ENCODE peak calls at places on chromosome 19, in four cellular contexts. One of them, this sample, is unnamed.
A peak's percentile ranks its signal among the peaks of the same experiment; 100 is the strongest.

GRCh38 chr19:57664269-57665127 is 4.2 kb upstream of the ZSCAN4 start:
- DNase-seq in kidney epithelial cell: no peak
- DNase-seq in upper lobe of right lung: peak; percentile 65
- DNase-seq in psoas muscle: peak; percentile 59
- DNase-seq in this sample: peak; percentile 3

GRCh38 chr19:47619763-47620162 is 10.8 kb downstream of the BICRA start:
- DNase-seq in kidney epithelial cell: no peak
- DNase-seq in upper lobe of right lung: no peak
- DNase-seq in psoas muscle: no peak
- DNase-seq in this sample: no peak

GRCh38 chr19:42528354-42529247 is at the start of gene CEACAM1:
- DNase-seq in kidney epithelial cell: no peak
- DNase-seq in upper lobe of right lung: peak; percentile 76
- DNase-seq in psoas muscle: peak; percentile 17
- DNase-seq in this sample: no peak

GRCh38 chr19:41887711-41888382 is 4.9 kb downstream of the ARHGEF1 start:
- DNase-seq in kidney epithelial cell: peak; percentile 86
- DNase-seq in upper lobe of right lung: peak; percentile 93
- DNase-seq in psoas muscle: no peak
- DNase-seq in this sample: peak; percentile 15

GRCh38 chr19:39737929-39738328 is at the start of gene CLC:
- DNase-seq in kidney epithelial cell: no peak
- DNase-seq in upper lobe of right lung: no peak
- DNase-seq in psoas muscle: no peak
- DNase-seq in this sample: no peak

GRCh38 chr19:54011507-54012211 is 20.2 kb downstream of the CACNG6 start:
- DNase-seq in kidney epithelial cell: no peak
- DNase-seq in upper lobe of right lung: no peak
- DNase-seq in psoas muscle: no peak
- DNase-seq in this sample: no peak

GRCh38 chr19:36054733-36055686 is at the start of gene WDR62:
- DNase-seq in kidney epithelial cell: peak; percentile 54
- DNase-seq in upper lobe of right lung: peak; percentile 97
- DNase-seq in psoas muscle: peak; percentile 94
- DNase-seq in this sample: no peak

GRCh38 chr19:46368116-46368515 is 21.2 kb downstream of the PPP5C start:
- DNase-seq in kidney epithelial cell: no peak
- DNase-seq in upper lobe of right lung: peak; percentile 27
- DNase-seq in psoas muscle: no peak
- DNase-seq in this sample: no peak

DNA sequence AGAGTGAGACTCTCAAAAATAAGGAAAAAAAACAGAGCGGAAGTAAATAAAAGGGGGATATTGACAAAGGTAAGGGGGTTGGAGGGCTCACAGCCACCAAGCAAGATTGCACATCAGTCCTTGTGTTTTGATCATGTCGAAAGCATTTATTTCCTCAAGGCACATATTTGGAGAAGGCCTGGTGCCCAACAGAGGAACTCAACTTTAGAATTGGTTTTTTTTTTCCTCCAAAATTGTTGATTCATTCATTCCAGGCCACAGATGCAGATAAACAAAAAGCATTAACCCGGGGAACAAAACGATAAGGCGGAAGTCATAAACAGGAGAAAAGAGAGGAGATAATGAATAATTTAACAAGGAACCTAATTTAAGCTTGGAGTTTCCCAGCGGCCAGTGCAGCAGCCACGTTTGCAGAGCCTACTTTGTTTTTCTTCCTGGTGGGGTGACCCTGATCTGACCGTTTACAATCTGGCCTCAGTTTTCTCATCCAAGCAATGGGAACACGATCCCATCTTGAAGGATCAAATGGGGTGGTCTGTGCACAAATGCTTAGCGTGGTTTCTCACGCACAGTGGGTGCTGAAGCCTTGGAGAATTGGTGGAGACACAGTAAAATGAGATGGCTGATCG is 2.1 kb upstream of the PTPRS start:
- DNase-seq in kidney epithelial cell: no peak
- DNase-seq in upper lobe of right lung: no peak
- DNase-seq in psoas muscle: no peak
- DNase-seq in this sample: no peak
- H3K4me3 ChIP-seq in kidney epithelial cell: no peak overlapping the region
- H3K4me3 ChIP-seq in upper lobe of right lung: no peak overlapping the region
- H3K4me3 ChIP-seq in psoas muscle: no peak overlapping the region
- H3K4me3 ChIP-seq in this sample: no peak overlapping the region

GRCh38 chr19:8021374-8021773 is 15.9 kb upstream of the ELAVL1 start:
- DNase-seq in kidney epithelial cell: no peak
- DNase-seq in upper lobe of right lung: no peak
- DNase-seq in psoas muscle: no peak
- DNase-seq in this sample: no peak

GRCh38 chr19:8023371-8023770 is 17.9 kb upstream of the ELAVL1 start:
- DNase-seq in kidney epithelial cell: no peak
- DNase-seq in upper lobe of right lung: no peak
- DNase-seq in psoas muscle: no peak
- DNase-seq in this sample: no peak

GRCh38 chr19:8020681-8021080 is 15.2 kb upstream of the ELAVL1 start:
- DNase-seq in kidney epithelial cell: no peak
- DNase-seq in upper lobe of right lung: no peak
- DNase-seq in psoas muscle: no peak
- DNase-seq in this sample: no peak

GRCh38 chr19:8025321-8025720 is 19.9 kb upstream of the ELAVL1 start:
- DNase-seq in kidney epithelial cell: no peak
- DNase-seq in upper lobe of right lung: no peak
- DNase-seq in psoas muscle: no peak
- DNase-seq in this sample: no peak

DNA sequence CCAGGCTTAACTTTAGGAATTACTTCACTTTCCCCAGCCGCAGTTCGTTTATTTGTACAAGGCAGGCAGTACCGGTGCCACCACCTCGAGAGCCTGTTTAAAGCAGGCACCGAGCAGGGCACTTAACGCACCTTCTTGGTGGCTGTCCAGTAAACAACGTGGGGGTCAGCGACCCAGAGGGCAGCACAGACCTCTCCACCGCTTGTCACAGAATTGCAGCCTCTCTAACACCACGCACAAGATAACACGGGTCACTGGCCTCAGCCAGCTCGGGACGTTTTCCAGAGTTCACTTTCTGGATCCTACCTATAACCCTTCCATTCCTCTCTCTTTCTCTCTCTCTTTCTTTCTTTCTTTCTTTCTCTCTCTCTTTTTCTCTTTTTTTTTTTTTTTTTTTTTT is 16.8 kb upstream of the ELAVL1 start:
- DNase-seq in kidney epithelial cell: no peak
- DNase-seq in upper lobe of right lung: peak; percentile 81
- DNase-seq in psoas muscle: no peak
- DNase-seq in this sample: no peak
- TF ChIP-seq CTCF in kidney epithelial cell: no peak
- TF ChIP-seq CTCF in upper lobe of right lung: no peak
- TF ChIP-seq CTCF in psoas muscle: no peak
- TF ChIP-seq CTCF in this sample: no peak

GRCh38 chr19:13070425-13071140 is 32.1 kb downstream of the LYL1 start:
- DNase-seq in kidney epithelial cell: no peak
- DNase-seq in upper lobe of right lung: no peak
- DNase-seq in psoas muscle: peak; percentile 76
- DNase-seq in this sample: no peak
- H3K27me3 ChIP-seq in kidney epithelial cell: peaks cover 11% of the 10 kb centered on the region
- H3K27me3 ChIP-seq in upper lobe of right lung: no peaks in the 10 kb centered on the region
- H3K27me3 ChIP-seq in psoas muscle: no peaks in the 10 kb centered on the region
- H3K27me3 ChIP-seq in this sample: no peaks in the 10 kb centered on the region

GRCh38 chr19:44113138-44113783 is at the start of gene ZNF225:
- DNase-seq in kidney epithelial cell: peak; percentile 98
- DNase-seq in upper lobe of right lung: peak; percentile 94
- DNase-seq in psoas muscle: peak; percentile 93
- DNase-seq in this sample: peak; percentile 95
- H3K4me3 ChIP-seq in kidney epithelial cell: peak within 1 kb of the TSS; percentile 57
- H3K4me3 ChIP-seq in upper lobe of right lung: peak within 1 kb of the TSS; percentile 82
- H3K4me3 ChIP-seq in psoas muscle: peak within 1 kb of the TSS; percentile 93
- H3K4me3 ChIP-seq in this sample: peak within 1 kb of the TSS; percentile 75

GRCh38 chr19:23436318-23436717 is 41.0 kb upstream of the ZNF91 start:
- DNase-seq in kidney epithelial cell: no peak
- DNase-seq in upper lobe of right lung: no peak
- DNase-seq in psoas muscle: no peak
- DNase-seq in this sample: no peak

GRCh38 chr19:23439623-23440022 is 44.4 kb upstream of the ZNF91 start:
- DNase-seq in kidney epithelial cell: no peak
- DNase-seq in upper lobe of right lung: no peak
- DNase-seq in psoas muscle: no peak
- DNase-seq in this sample: no peak

GRCh38 chr19:23440207-23440606 is 44.9 kb upstream of the ZNF91 start:
- DNase-seq in kidney epithelial cell: no peak
- DNase-seq in upper lobe of right lung: no peak
- DNase-seq in psoas muscle: no peak
- DNase-seq in this sample: no peak

GRCh38 chr19:23436944-23437343 is 41.7 kb upstream of the ZNF91 start:
- DNase-seq in kidney epithelial cell: no peak
- DNase-seq in upper lobe of right lung: no peak
- DNase-seq in psoas muscle: no peak
- DNase-seq in this sample: no peak

DNA sequence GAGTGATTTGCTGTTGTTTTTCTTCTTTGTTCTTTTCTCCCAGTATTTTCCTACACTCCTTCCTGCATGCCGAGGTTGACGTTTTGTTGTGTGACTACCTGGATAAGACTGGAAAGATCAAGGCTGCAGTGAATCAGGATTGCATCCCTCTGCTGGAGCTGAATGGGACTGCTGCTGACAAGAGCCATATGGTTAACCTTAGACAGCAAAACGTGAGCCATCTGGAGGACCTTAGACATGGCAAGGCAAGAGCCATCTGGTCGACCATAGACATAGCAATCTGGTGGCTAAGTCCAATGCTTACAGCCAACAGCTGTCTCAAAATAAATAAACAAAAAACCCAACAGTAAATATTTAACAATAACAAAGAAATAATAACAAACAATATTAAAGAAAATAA is 42.6 kb upstream of the ZNF91 start:
- DNase-seq in kidney epithelial cell: no peak
- DNase-seq in upper lobe of right lung: no peak
- DNase-seq in psoas muscle: no peak
- DNase-seq in this sample: no peak
- TF ChIP-seq CTCF in kidney epithelial cell: no peak
- TF ChIP-seq CTCF in upper lobe of right lung: no peak
- TF ChIP-seq CTCF in psoas muscle: no peak
- TF ChIP-seq CTCF in this sample: no peak

GRCh38 chr19:14718522-14719113 is 28.8 kb downstream of the ZNF333 start:
- DNase-seq in kidney epithelial cell: no peak
- DNase-seq in upper lobe of right lung: no peak
- DNase-seq in psoas muscle: no peak
- DNase-seq in this sample: no peak

GRCh38 chr19:14722127-14722526 is 32.3 kb downstream of the ZNF333 start:
- DNase-seq in kidney epithelial cell: no peak
- DNase-seq in upper lobe of right lung: no peak
- DNase-seq in psoas muscle: no peak
- DNase-seq in this sample: no peak

GRCh38 chr19:14715841-14716240 is 26.0 kb downstream of the ZNF333 start:
- DNase-seq in kidney epithelial cell: no peak
- DNase-seq in upper lobe of right lung: no peak
- DNase-seq in psoas muscle: no peak
- DNase-seq in this sample: no peak

GRCh38 chr19:14719162-14719561 is 29.3 kb downstream of the ZNF333 start:
- DNase-seq in kidney epithelial cell: no peak
- DNase-seq in upper lobe of right lung: no peak
- DNase-seq in psoas muscle: no peak
- DNase-seq in this sample: no peak
- H3K27me3 ChIP-seq in kidney epithelial cell: no peaks in the 10 kb centered on the region
- H3K27me3 ChIP-seq in upper lobe of right lung: no peaks in the 10 kb centered on the region
- H3K27me3 ChIP-seq in psoas muscle: no peaks in the 10 kb centered on the region
- H3K27me3 ChIP-seq in this sample: no peaks in the 10 kb centered on the region

DNA sequence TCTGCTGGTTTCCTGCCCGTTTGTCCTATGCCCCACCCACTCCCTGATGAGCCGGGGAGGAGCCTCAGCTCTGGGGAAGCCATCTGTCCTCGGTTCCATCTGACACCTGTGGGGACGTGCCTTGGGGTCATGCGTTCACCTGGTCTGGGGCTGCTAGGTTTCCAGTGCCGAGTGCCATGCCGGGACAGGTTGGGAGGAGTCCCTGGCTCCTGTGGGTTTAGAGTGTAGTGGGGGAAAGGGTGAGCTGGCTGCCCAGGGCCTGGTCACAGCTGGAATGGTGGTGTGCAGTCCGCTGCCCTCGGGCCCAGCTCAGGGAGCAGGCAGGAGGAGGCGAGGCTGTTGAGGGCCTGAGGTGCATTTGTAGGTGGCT is 2.5 kb downstream of the KDM4B start:
- DNase-seq in kidney epithelial cell: no peak
- DNase-seq in upper lobe of right lung: no peak
- DNase-seq in psoas muscle: no peak
- DNase-seq in this sample: no peak
- H3K4me3 ChIP-seq in kidney epithelial cell: no peak overlapping the region
- H3K4me3 ChIP-seq in upper lobe of right lung: peak overlapping the region; percentile 64
- H3K4me3 ChIP-seq in psoas muscle: peak overlapping the region; percentile 73
- H3K4me3 ChIP-seq in this sample: peak overlapping the region; percentile 83

DNA sequence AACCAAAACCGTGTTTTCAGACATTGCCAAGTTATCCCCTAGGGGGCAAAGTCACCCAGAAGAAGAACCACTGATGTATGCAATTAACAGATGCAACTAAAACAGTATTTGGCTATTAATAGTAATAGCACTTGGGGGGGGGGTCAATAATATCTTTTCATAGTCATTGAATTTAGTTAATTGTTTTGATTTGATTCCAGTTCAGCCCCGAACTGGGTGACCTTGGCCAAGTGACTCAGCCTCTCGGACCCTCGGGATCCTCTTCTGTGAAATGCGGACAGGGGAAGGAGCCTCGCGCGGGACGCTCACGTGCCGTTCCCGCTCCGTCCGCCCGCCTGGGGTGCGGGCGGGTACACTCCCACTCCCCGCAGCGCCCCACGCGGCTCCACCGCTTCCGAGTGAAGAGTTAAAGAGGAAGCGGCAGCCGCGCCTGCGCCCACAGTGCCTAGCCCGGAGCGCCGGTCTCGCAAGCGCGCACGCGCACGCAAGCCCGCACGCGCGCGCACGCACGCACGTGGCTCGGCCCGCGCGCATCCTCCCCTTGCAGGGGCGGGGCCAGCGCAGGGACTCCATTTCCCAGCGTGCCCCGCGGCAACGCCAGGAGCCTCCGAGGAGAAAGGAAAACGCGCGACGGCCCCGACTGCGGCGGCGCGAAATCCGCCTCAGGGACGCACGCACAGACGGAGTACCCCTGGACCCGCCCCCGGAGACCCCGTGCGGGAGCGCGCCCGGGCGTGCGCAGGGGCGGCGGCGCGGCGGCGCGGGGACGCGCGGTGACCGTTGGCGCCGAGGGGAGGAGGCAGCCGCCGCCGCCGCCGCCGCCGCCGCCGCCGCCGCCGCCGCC is at the start of gene DAZAP1:
- DNase-seq in kidney epithelial cell: peak; percentile 82
- DNase-seq in upper lobe of right lung: peak; percentile 100
- DNase-seq in psoas muscle: peak; percentile 100
- DNase-seq in this sample: peak; percentile 85
- TF ChIP-seq CTCF in kidney epithelial cell: peak; percentile 43
- TF ChIP-seq CTCF in upper lobe of right lung: peak; percentile 46
- TF ChIP-seq CTCF in psoas muscle: peak; percentile 29
- TF ChIP-seq CTCF in this sample: peak; percentile 64